ENCODE peak calls at places on chromosomes 13 and 19, in six cellular contexts. T, N, S, P, I and O are unnamed samples. For H3K4me1, the result is how much of the 10 kb centered on the place peaks cover.

GRCh38 chr13:76812971-76813691 is 73.1 kb downstream of the KCTD12 start:
- DNase-seq in T (no peak), N (no peak), S (no peak), P (no peak), I (no peak), O (no peak)

GRCh38 chr13:87680298-87680697 is 9.1 kb downstream of the SLITRK5 start:
- DNase-seq in T (no peak), N (no peak), S (no peak), P (no peak), I (no peak), O (no peak)

GRCh38 chr19:29715695-29716581 is 877 bp upstream of the C19orf12 start:
- DNase-seq in T (no peak), N (no peak), S (no peak), P (peak), I (no peak), O (no peak)

GRCh38 chr19:34732548-34733255 is 1.3 kb upstream of the ZNF181 start:
- DNase-seq in T (peak), N (no peak), S (no peak), P (no peak), I (no peak), O (no peak)

GRCh38 chr19:58548859-58549663 is 5.2 kb downstream of the TRIM28 start:
- DNase-seq in T (no peak), N (peak), S (no peak), P (no peak), I (no peak), O (no peak)

GRCh38 chr13:71797487-71797886 is 69.5 kb downstream of the DACH1 start:
- DNase-seq in T (no peak), N (no peak), S (no peak), P (no peak), I (no peak), O (no peak)

GRCh38 chr19:335072-335471 is 9.5 kb downstream of the MIER2 start:
- DNase-seq in T (no peak), N (no peak), S (no peak), P (no peak), I (no peak), O (no peak)

GRCh38 chr19:58265100-58265499 is 13.7 kb upstream of the ZNF8 start:
- DNase-seq in T (no peak), N (no peak), S (no peak), P (no peak), I (no peak), O (no peak)

GRCh38 chr13:94329277-94329676 is 150.2 kb downstream of the DCT start:
- DNase-seq in T (no peak), N (no peak), S (no peak), P (no peak), I (no peak), O (no peak)

GRCh38 chr19:34316741-34317241 is 48.2 kb upstream of the GPI start:
- DNase-seq in T (no peak), N (no peak), S (no peak), P (no peak), I (peak), O (peak)

GRCh38 chr13:29958476-29958875 is 108.1 kb upstream of the UBL3 start:
- DNase-seq in T (no peak), N (no peak), S (peak), P (no peak), I (no peak), O (no peak)

GRCh38 chr13:93765056-93765455 is 538.4 kb downstream of the GPC6 start:
- DNase-seq in T (no peak), N (no peak), S (no peak), P (no peak), I (no peak), O (no peak)

GRCh38 chr19:14515501-14516047 is 2.6 kb downstream of the DNAJB1 start:
- DNase-seq in T (no peak), N (no peak), S (no peak), P (no peak), I (no peak), O (no peak)

GRCh38 chr13:26882731-26883130 is 122.1 kb upstream of the GPR12 start:
- DNase-seq in T (no peak), N (no peak), S (no peak), P (no peak), I (no peak), O (no peak)

GRCh38 chr13:40342901-40343300 is 323.5 kb downstream of the FOXO1 start:
- DNase-seq in T (no peak), N (no peak), S (no peak), P (no peak), I (no peak), O (no peak)
- H3K4me1 ChIP-seq in T (under half), N (under half), S (under half), P (under half), I (under half), O (under half)

GRCh38 chr19:45780146-45780447 is 2.2 kb downstream of the DMPK start:
- DNase-seq in T (no peak), N (no peak), S (no peak), P (no peak), I (no peak), O (no peak)
- H3K4me3 ChIP-seq in T (peak), N (no peak), S (no peak), P (no peak), I (peak), O (no peak)

GRCh38 chr13:41564046-41564445 is 106.7 kb downstream of the RGCC start:
- DNase-seq in T (no peak), N (no peak), S (no peak), P (peak), I (no peak), O (no peak)

GRCh38 chr13:41563501-41564001 is 106.2 kb downstream of the RGCC start:
- DNase-seq in T (no peak), N (no peak), S (no peak), P (no peak), I (no peak), O (no peak)

GRCh38 chr13:41562541-41563178 is 105.3 kb downstream of the RGCC start:
- DNase-seq in T (no peak), N (no peak), S (no peak), P (no peak), I (no peak), O (no peak)

GRCh38 chr13:41562083-41562482 is 104.7 kb downstream of the RGCC start:
- DNase-seq in T (no peak), N (no peak), S (no peak), P (no peak), I (no peak), O (peak)

DNA sequence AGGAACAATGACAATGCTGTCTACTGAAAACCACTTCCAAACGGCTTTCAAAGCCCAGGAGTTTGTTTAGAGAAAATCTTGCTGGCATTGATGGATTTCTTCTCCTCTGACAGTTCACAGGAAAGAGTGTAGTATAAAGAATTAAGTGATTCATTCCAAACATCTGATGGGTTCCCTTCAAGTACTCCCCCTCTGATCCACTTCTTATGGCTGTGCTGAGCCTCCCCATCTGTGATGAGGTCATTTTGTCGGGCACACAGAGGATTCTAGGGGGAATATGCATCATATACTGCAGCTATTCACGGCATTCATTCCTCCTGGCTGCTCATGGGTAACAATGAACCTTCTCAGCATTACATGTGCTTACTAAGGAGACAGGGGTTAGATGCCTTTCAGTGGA is 107.9 kb downstream of the RGCC start:
- DNase-seq in T (no peak), N (no peak), S (no peak), P (no peak), I (no peak), O (peak)
- H3K4me1 ChIP-seq in T (under half), N (under half), S (under half), P (under half), I (under half), O (under half)

GRCh38 chr13:110560606-110561334 is 752 bp downstream of the RAB20 start:
- DNase-seq in T (peak), N (peak), S (no peak), P (no peak), I (no peak), O (no peak)

GRCh38 chr13:110557610-110558305 is 3.8 kb downstream of the RAB20 start:
- DNase-seq in T (no peak), N (no peak), S (no peak), P (no peak), I (no peak), O (no peak)

GRCh38 chr13:110561335-110562033 is at the start of gene RAB20:
- DNase-seq in T (peak), N (peak), S (peak), P (peak), I (peak), O (peak)

GRCh38 chr13:110559986-110560385 is 1.5 kb downstream of the RAB20 start:
- DNase-seq in T (no peak), N (no peak), S (no peak), P (no peak), I (no peak), O (no peak)

DNA sequence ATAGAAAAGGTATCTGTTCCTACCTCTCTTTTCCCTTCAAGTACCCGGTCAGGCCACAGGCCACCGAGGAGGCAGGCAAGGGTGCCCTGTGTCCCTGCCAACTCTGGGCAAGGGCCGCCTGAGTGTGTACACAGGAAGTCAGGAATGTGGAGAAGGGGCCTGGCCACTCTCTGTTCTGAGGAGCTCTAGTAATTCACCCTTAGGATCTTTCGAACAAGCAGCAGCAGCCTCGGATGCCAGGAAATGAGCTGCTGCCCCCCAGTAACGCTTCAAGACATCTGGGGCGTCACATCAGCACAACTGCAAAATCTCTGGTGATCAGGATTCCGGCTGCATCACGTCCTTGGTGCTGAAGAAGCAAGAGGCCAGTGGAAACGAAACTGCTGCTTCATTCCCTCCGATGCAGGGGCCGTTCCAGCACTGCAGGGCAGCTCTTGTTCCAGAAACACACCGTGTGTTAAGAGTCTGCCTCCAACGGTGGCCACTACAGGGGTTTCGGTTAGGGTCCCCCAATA is 2.0 kb downstream of the RAB20 start:
- DNase-seq in T (no peak), N (peak), S (no peak), P (no peak), I (no peak), O (no peak)
- H3K4me3 ChIP-seq in T (no peak), N (no peak), S (no peak), P (no peak), I (no peak), O (no peak)

GRCh38 chr13:106492576-106493323 is 42.7 kb downstream of the EFNB2 start:
- DNase-seq in T (no peak), N (no peak), S (no peak), P (no peak), I (no peak), O (no peak)
- H3K4me1 ChIP-seq in T (under half), N (under half), S (under half), P (under half), I (under half), O (under half)

DNA sequence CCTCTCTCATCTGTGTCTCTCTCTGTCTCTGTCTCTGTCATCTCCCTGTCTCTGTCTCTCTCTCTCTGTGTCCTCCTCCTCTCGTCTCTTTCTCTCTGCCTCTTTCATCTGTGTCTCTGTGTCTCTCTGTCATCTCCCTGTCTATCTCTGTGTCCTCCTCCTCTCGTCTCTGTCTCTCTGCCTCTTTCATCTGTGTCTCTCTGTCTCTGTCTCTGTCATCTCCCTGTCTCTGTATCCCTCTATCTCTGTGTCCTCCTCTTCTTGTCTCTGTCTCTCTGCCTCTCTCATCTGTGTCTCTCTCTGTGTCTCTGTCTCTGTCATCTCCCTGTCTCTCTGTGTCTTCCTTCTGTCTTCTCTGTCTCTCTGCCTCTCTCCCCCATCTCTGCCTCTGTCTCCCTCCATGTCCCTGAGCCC is 551 bp upstream of the EBI3 start:
- DNase-seq in T (no peak), N (no peak), S (no peak), P (no peak), I (no peak), O (no peak)
- H3K4me3 ChIP-seq in T (no peak), N (no peak), S (no peak), P (no peak), I (no peak), O (no peak)